ENCODE peak calls at places on chromosome 10, in eight cellular contexts. One of them, this sample, is unnamed.

GRCh38 chr10:12782537-12782936 is 219.0 kb downstream of the CCDC3 start:
- DNase-seq in activated naive CD4-positive, alpha-beta T cell treated with anti-CD3 and anti-CD28 coated beads for 36 hours: peak; percentile 62
- DNase-seq in sciatic nerve: no peak
- DNase-seq in M059J: peak; percentile 28
- DNase-seq in sigmoid colon: peak; percentile 74
- DNase-seq in transverse colon: peak; percentile 47
- DNase-seq in T-cell: no peak
- DNase-seq in CD8-positive, alpha-beta memory T cell: no peak
- DNase-seq in this sample: peak; percentile 55

GRCh38 chr10:69337312-69338132 is 59.2 kb downstream of the HK1 start:
- DNase-seq in activated naive CD4-positive, alpha-beta T cell treated with anti-CD3 and anti-CD28 coated beads for 36 hours: no peak
- DNase-seq in sciatic nerve: no peak
- DNase-seq in M059J: peak; percentile 70
- DNase-seq in sigmoid colon: no peak
- DNase-seq in transverse colon: no peak
- DNase-seq in T-cell: no peak
- DNase-seq in CD8-positive, alpha-beta memory T cell: no peak
- DNase-seq in this sample: no peak

GRCh38 chr10:28954211-28954610 is 276.9 kb downstream of the BAMBI start:
- DNase-seq in activated naive CD4-positive, alpha-beta T cell treated with anti-CD3 and anti-CD28 coated beads for 36 hours: no peak
- DNase-seq in sciatic nerve: no peak
- DNase-seq in M059J: no peak
- DNase-seq in sigmoid colon: no peak
- DNase-seq in transverse colon: no peak
- DNase-seq in T-cell: no peak
- DNase-seq in CD8-positive, alpha-beta memory T cell: no peak
- DNase-seq in this sample: no peak

GRCh38 chr10:127278001-127278400 is 81.6 kb upstream of the INSYN2A start:
- DNase-seq in activated naive CD4-positive, alpha-beta T cell treated with anti-CD3 and anti-CD28 coated beads for 36 hours: no peak
- DNase-seq in sciatic nerve: no peak
- DNase-seq in M059J: peak; percentile 77
- DNase-seq in sigmoid colon: no peak
- DNase-seq in transverse colon: no peak
- DNase-seq in T-cell: no peak
- DNase-seq in CD8-positive, alpha-beta memory T cell: no peak
- DNase-seq in this sample: no peak

GRCh38 chr10:31751401-31752080 is 177.1 kb downstream of the ARHGAP12 start:
- DNase-seq in activated naive CD4-positive, alpha-beta T cell treated with anti-CD3 and anti-CD28 coated beads for 36 hours: no peak
- DNase-seq in sciatic nerve: no peak
- DNase-seq in M059J: no peak
- DNase-seq in sigmoid colon: no peak
- DNase-seq in transverse colon: no peak
- DNase-seq in T-cell: no peak
- DNase-seq in CD8-positive, alpha-beta memory T cell: no peak
- DNase-seq in this sample: no peak

GRCh38 chr10:1050555-1050954 is 1.6 kb upstream of the IDI1 start:
- DNase-seq in activated naive CD4-positive, alpha-beta T cell treated with anti-CD3 and anti-CD28 coated beads for 36 hours: peak; percentile 71
- DNase-seq in sciatic nerve: no peak
- DNase-seq in M059J: no peak
- DNase-seq in sigmoid colon: no peak
- DNase-seq in transverse colon: peak; percentile 57
- DNase-seq in T-cell: peak; percentile 55
- DNase-seq in CD8-positive, alpha-beta memory T cell: peak; percentile 37
- DNase-seq in this sample: peak; percentile 50

GRCh38 chr10:88986549-88987242 is 3.9 kb upstream of the FAS start:
- DNase-seq in activated naive CD4-positive, alpha-beta T cell treated with anti-CD3 and anti-CD28 coated beads for 36 hours: no peak
- DNase-seq in sciatic nerve: no peak
- DNase-seq in M059J: peak; percentile 34
- DNase-seq in sigmoid colon: no peak
- DNase-seq in transverse colon: no peak
- DNase-seq in T-cell: no peak
- DNase-seq in CD8-positive, alpha-beta memory T cell: peak; percentile 18
- DNase-seq in this sample: no peak

GRCh38 chr10:26579256-26580063 is 118.0 kb upstream of the PDSS1 start:
- DNase-seq in activated naive CD4-positive, alpha-beta T cell treated with anti-CD3 and anti-CD28 coated beads for 36 hours: no peak
- DNase-seq in sciatic nerve: no peak
- DNase-seq in M059J: no peak
- DNase-seq in sigmoid colon: no peak
- DNase-seq in transverse colon: no peak
- DNase-seq in T-cell: no peak
- DNase-seq in CD8-positive, alpha-beta memory T cell: no peak
- DNase-seq in this sample: no peak

GRCh38 chr10:12165036-12165435 is 30.7 kb downstream of the NUDT5 start:
- DNase-seq in activated naive CD4-positive, alpha-beta T cell treated with anti-CD3 and anti-CD28 coated beads for 36 hours: no peak
- DNase-seq in sciatic nerve: no peak
- DNase-seq in M059J: no peak
- DNase-seq in sigmoid colon: no peak
- DNase-seq in transverse colon: no peak
- DNase-seq in T-cell: no peak
- DNase-seq in CD8-positive, alpha-beta memory T cell: no peak
- DNase-seq in this sample: no peak

GRCh38 chr10:34781709-34782108 is 33.4 kb downstream of the PARD3 start:
- DNase-seq in activated naive CD4-positive, alpha-beta T cell treated with anti-CD3 and anti-CD28 coated beads for 36 hours: no peak
- DNase-seq in sciatic nerve: no peak
- DNase-seq in M059J: no peak
- DNase-seq in sigmoid colon: no peak
- DNase-seq in transverse colon: no peak
- DNase-seq in T-cell: no peak
- DNase-seq in CD8-positive, alpha-beta memory T cell: no peak
- DNase-seq in this sample: no peak

GRCh38 chr10:11663763-11664555 is 52.5 kb upstream of the USP6NL start:
- DNase-seq in activated naive CD4-positive, alpha-beta T cell treated with anti-CD3 and anti-CD28 coated beads for 36 hours: no peak
- DNase-seq in sciatic nerve: no peak
- DNase-seq in M059J: no peak
- DNase-seq in sigmoid colon: no peak
- DNase-seq in transverse colon: peak; percentile 75
- DNase-seq in T-cell: no peak
- DNase-seq in CD8-positive, alpha-beta memory T cell: no peak
- DNase-seq in this sample: no peak

GRCh38 chr10:78572565-78572964 is 496.2 kb upstream of the ZMIZ1 start:
- DNase-seq in activated naive CD4-positive, alpha-beta T cell treated with anti-CD3 and anti-CD28 coated beads for 36 hours: no peak
- DNase-seq in sciatic nerve: no peak
- DNase-seq in M059J: no peak
- DNase-seq in sigmoid colon: peak; percentile 82
- DNase-seq in transverse colon: no peak
- DNase-seq in T-cell: no peak
- DNase-seq in CD8-positive, alpha-beta memory T cell: no peak
- DNase-seq in this sample: no peak

GRCh38 chr10:119177708-119178370 is 773 bp downstream of the PRDX3 start:
- DNase-seq in activated naive CD4-positive, alpha-beta T cell treated with anti-CD3 and anti-CD28 coated beads for 36 hours: peak; percentile 54
- DNase-seq in sciatic nerve: no peak
- DNase-seq in M059J: no peak
- DNase-seq in sigmoid colon: no peak
- DNase-seq in transverse colon: no peak
- DNase-seq in T-cell: no peak
- DNase-seq in CD8-positive, alpha-beta memory T cell: no peak
- DNase-seq in this sample: no peak

GRCh38 chr10:75972494-75973276 is 541.3 kb downstream of the LRMDA start:
- DNase-seq in activated naive CD4-positive, alpha-beta T cell treated with anti-CD3 and anti-CD28 coated beads for 36 hours: no peak
- DNase-seq in sciatic nerve: no peak
- DNase-seq in M059J: peak; percentile 50
- DNase-seq in sigmoid colon: peak; percentile 79
- DNase-seq in transverse colon: no peak
- DNase-seq in T-cell: no peak
- DNase-seq in CD8-positive, alpha-beta memory T cell: no peak
- DNase-seq in this sample: no peak

GRCh38 chr10:5609952-5610616 is 56.3 kb downstream of the ASB13 start:
- DNase-seq in activated naive CD4-positive, alpha-beta T cell treated with anti-CD3 and anti-CD28 coated beads for 36 hours: no peak
- DNase-seq in sciatic nerve: no peak
- DNase-seq in M059J: no peak
- DNase-seq in sigmoid colon: no peak
- DNase-seq in transverse colon: peak; percentile 87
- DNase-seq in T-cell: no peak
- DNase-seq in CD8-positive, alpha-beta memory T cell: no peak
- DNase-seq in this sample: no peak

GRCh38 chr10:122490786-122491680 is 29.7 kb downstream of the HTRA1 start:
- DNase-seq in activated naive CD4-positive, alpha-beta T cell treated with anti-CD3 and anti-CD28 coated beads for 36 hours: peak; percentile 44
- DNase-seq in sciatic nerve: no peak
- DNase-seq in M059J: no peak
- DNase-seq in sigmoid colon: peak; percentile 83
- DNase-seq in transverse colon: peak; percentile 28
- DNase-seq in T-cell: peak; percentile 16
- DNase-seq in CD8-positive, alpha-beta memory T cell: peak; percentile 18
- DNase-seq in this sample: no peak

GRCh38 chr10:44382131-44382858 is 2.6 kb downstream of the CXCL12 start:
- DNase-seq in activated naive CD4-positive, alpha-beta T cell treated with anti-CD3 and anti-CD28 coated beads for 36 hours: no peak
- DNase-seq in sciatic nerve: peak; percentile 48
- DNase-seq in M059J: no peak
- DNase-seq in sigmoid colon: peak; percentile 57
- DNase-seq in transverse colon: no peak
- DNase-seq in T-cell: no peak
- DNase-seq in CD8-positive, alpha-beta memory T cell: no peak
- DNase-seq in this sample: no peak

GRCh38 chr10:113454341-113455061 is 98.4 kb upstream of the HABP2 start:
- DNase-seq in activated naive CD4-positive, alpha-beta T cell treated with anti-CD3 and anti-CD28 coated beads for 36 hours: peak; percentile 42
- DNase-seq in sciatic nerve: peak; percentile 73
- DNase-seq in M059J: no peak
- DNase-seq in sigmoid colon: peak; percentile 69
- DNase-seq in transverse colon: peak; percentile 46
- DNase-seq in T-cell: no peak
- DNase-seq in CD8-positive, alpha-beta memory T cell: no peak
- DNase-seq in this sample: peak; percentile 14

GRCh38 chr10:110398419-110399162 is 93.9 kb upstream of the SMNDC1 start:
- DNase-seq in activated naive CD4-positive, alpha-beta T cell treated with anti-CD3 and anti-CD28 coated beads for 36 hours: peak; percentile 42
- DNase-seq in sciatic nerve: no peak
- DNase-seq in M059J: peak; percentile 99
- DNase-seq in sigmoid colon: no peak
- DNase-seq in transverse colon: peak; percentile 84
- DNase-seq in T-cell: no peak
- DNase-seq in CD8-positive, alpha-beta memory T cell: no peak
- DNase-seq in this sample: no peak

GRCh38 chr10:33478089-33478674 is 143.7 kb upstream of the NRP1 start:
- DNase-seq in activated naive CD4-positive, alpha-beta T cell treated with anti-CD3 and anti-CD28 coated beads for 36 hours: no peak
- DNase-seq in sciatic nerve: no peak
- DNase-seq in M059J: no peak
- DNase-seq in sigmoid colon: no peak
- DNase-seq in transverse colon: no peak
- DNase-seq in T-cell: no peak
- DNase-seq in CD8-positive, alpha-beta memory T cell: no peak
- DNase-seq in this sample: no peak

GRCh38 chr10:90588222-90588621 is 269.6 kb downstream of the HTR7 start:
- DNase-seq in activated naive CD4-positive, alpha-beta T cell treated with anti-CD3 and anti-CD28 coated beads for 36 hours: no peak
- DNase-seq in sciatic nerve: no peak
- DNase-seq in M059J: no peak
- DNase-seq in sigmoid colon: no peak
- DNase-seq in transverse colon: no peak
- DNase-seq in T-cell: no peak
- DNase-seq in CD8-positive, alpha-beta memory T cell: no peak
- DNase-seq in this sample: no peak

GRCh38 chr10:77970869-77971803 is 44.6 kb upstream of the DLG5 start:
- DNase-seq in activated naive CD4-positive, alpha-beta T cell treated with anti-CD3 and anti-CD28 coated beads for 36 hours: peak; percentile 18
- DNase-seq in sciatic nerve: peak; percentile 65
- DNase-seq in M059J: peak; percentile 94
- DNase-seq in sigmoid colon: peak; percentile 97
- DNase-seq in transverse colon: peak; percentile 65
- DNase-seq in T-cell: no peak
- DNase-seq in CD8-positive, alpha-beta memory T cell: no peak
- DNase-seq in this sample: no peak

GRCh38 chr10:96850825-96851224 is 18.7 kb downstream of the LCOR start:
- DNase-seq in activated naive CD4-positive, alpha-beta T cell treated with anti-CD3 and anti-CD28 coated beads for 36 hours: no peak
- DNase-seq in sciatic nerve: no peak
- DNase-seq in M059J: peak; percentile 75
- DNase-seq in sigmoid colon: no peak
- DNase-seq in transverse colon: no peak
- DNase-seq in T-cell: no peak
- DNase-seq in CD8-positive, alpha-beta memory T cell: no peak
- DNase-seq in this sample: no peak

GRCh38 chr10:32481606-32482005 is 35.7 kb downstream of the CCDC7 start:
- DNase-seq in activated naive CD4-positive, alpha-beta T cell treated with anti-CD3 and anti-CD28 coated beads for 36 hours: no peak
- DNase-seq in sciatic nerve: no peak
- DNase-seq in M059J: no peak
- DNase-seq in sigmoid colon: no peak
- DNase-seq in transverse colon: no peak
- DNase-seq in T-cell: no peak
- DNase-seq in CD8-positive, alpha-beta memory T cell: no peak
- DNase-seq in this sample: no peak

GRCh38 chr10:78782441-78782840 is 286.3 kb upstream of the ZMIZ1 start:
- DNase-seq in activated naive CD4-positive, alpha-beta T cell treated with anti-CD3 and anti-CD28 coated beads for 36 hours: no peak
- DNase-seq in sciatic nerve: peak; percentile 51
- DNase-seq in M059J: no peak
- DNase-seq in sigmoid colon: no peak
- DNase-seq in transverse colon: no peak
- DNase-seq in T-cell: no peak
- DNase-seq in CD8-positive, alpha-beta memory T cell: no peak
- DNase-seq in this sample: no peak

GRCh38 chr10:50739618-50740350 is at the start of gene ASAH2B:
- DNase-seq in activated naive CD4-positive, alpha-beta T cell treated with anti-CD3 and anti-CD28 coated beads for 36 hours: peak; percentile 88
- DNase-seq in sciatic nerve: peak; percentile 84
- DNase-seq in M059J: peak; percentile 84
- DNase-seq in sigmoid colon: peak; percentile 89
- DNase-seq in transverse colon: peak; percentile 84
- DNase-seq in T-cell: peak; percentile 70
- DNase-seq in CD8-positive, alpha-beta memory T cell: peak; percentile 71
- DNase-seq in this sample: peak; percentile 83

GRCh38 chr10:3749597-3750351 is 35.2 kb downstream of the KLF6 start:
- DNase-seq in activated naive CD4-positive, alpha-beta T cell treated with anti-CD3 and anti-CD28 coated beads for 36 hours: no peak
- DNase-seq in sciatic nerve: no peak
- DNase-seq in M059J: no peak
- DNase-seq in sigmoid colon: peak; percentile 88
- DNase-seq in transverse colon: no peak
- DNase-seq in T-cell: no peak
- DNase-seq in CD8-positive, alpha-beta memory T cell: no peak
- DNase-seq in this sample: no peak

GRCh38 chr10:18650618-18651017 is 769 bp downstream of the NSUN6 start:
- DNase-seq in activated naive CD4-positive, alpha-beta T cell treated with anti-CD3 and anti-CD28 coated beads for 36 hours: no peak
- DNase-seq in sciatic nerve: no peak
- DNase-seq in M059J: no peak
- DNase-seq in sigmoid colon: no peak
- DNase-seq in transverse colon: no peak
- DNase-seq in T-cell: no peak
- DNase-seq in CD8-positive, alpha-beta memory T cell: no peak
- DNase-seq in this sample: no peak

GRCh38 chr10:133007360-133007858 is 65.0 kb upstream of the CFAP46 start:
- DNase-seq in activated naive CD4-positive, alpha-beta T cell treated with anti-CD3 and anti-CD28 coated beads for 36 hours: no peak
- DNase-seq in sciatic nerve: no peak
- DNase-seq in M059J: no peak
- DNase-seq in sigmoid colon: no peak
- DNase-seq in transverse colon: no peak
- DNase-seq in T-cell: no peak
- DNase-seq in CD8-positive, alpha-beta memory T cell: no peak
- DNase-seq in this sample: no peak

GRCh38 chr10:52573347-52573746 is 199.2 kb downstream of the MBL2 start:
- DNase-seq in activated naive CD4-positive, alpha-beta T cell treated with anti-CD3 and anti-CD28 coated beads for 36 hours: no peak
- DNase-seq in sciatic nerve: no peak
- DNase-seq in M059J: no peak
- DNase-seq in sigmoid colon: no peak
- DNase-seq in transverse colon: no peak
- DNase-seq in T-cell: no peak
- DNase-seq in CD8-positive, alpha-beta memory T cell: no peak
- DNase-seq in this sample: no peak

GRCh38 chr10:125026036-125026931 is 84.4 kb downstream of the ZRANB1 start:
- DNase-seq in activated naive CD4-positive, alpha-beta T cell treated with anti-CD3 and anti-CD28 coated beads for 36 hours: no peak
- DNase-seq in sciatic nerve: no peak
- DNase-seq in M059J: no peak
- DNase-seq in sigmoid colon: no peak
- DNase-seq in transverse colon: no peak
- DNase-seq in T-cell: no peak
- DNase-seq in CD8-positive, alpha-beta memory T cell: no peak
- DNase-seq in this sample: no peak

GRCh38 chr10:69766161-69766910 is 35.4 kb upstream of the COL13A1 start:
- DNase-seq in activated naive CD4-positive, alpha-beta T cell treated with anti-CD3 and anti-CD28 coated beads for 36 hours: no peak
- DNase-seq in sciatic nerve: no peak
- DNase-seq in M059J: no peak
- DNase-seq in sigmoid colon: no peak
- DNase-seq in transverse colon: no peak
- DNase-seq in T-cell: no peak
- DNase-seq in CD8-positive, alpha-beta memory T cell: no peak
- DNase-seq in this sample: no peak

GRCh38 chr10:2908851-2909630 is 158.3 kb upstream of the PFKP start:
- DNase-seq in activated naive CD4-positive, alpha-beta T cell treated with anti-CD3 and anti-CD28 coated beads for 36 hours: peak; percentile 54
- DNase-seq in sciatic nerve: no peak
- DNase-seq in M059J: no peak
- DNase-seq in sigmoid colon: no peak
- DNase-seq in transverse colon: no peak
- DNase-seq in T-cell: no peak
- DNase-seq in CD8-positive, alpha-beta memory T cell: no peak
- DNase-seq in this sample: no peak

GRCh38 chr10:51860257-51860656 is 160.9 kb upstream of the CSTF2T start:
- DNase-seq in activated naive CD4-positive, alpha-beta T cell treated with anti-CD3 and anti-CD28 coated beads for 36 hours: no peak
- DNase-seq in sciatic nerve: no peak
- DNase-seq in M059J: peak; percentile 52
- DNase-seq in sigmoid colon: peak; percentile 63
- DNase-seq in transverse colon: no peak
- DNase-seq in T-cell: no peak
- DNase-seq in CD8-positive, alpha-beta memory T cell: no peak
- DNase-seq in this sample: no peak

This sample was measured in SK-N-DZ.